ENCODE peak calls at places on chromosome 14, in eight cellular contexts. One of them, this sample, is unnamed.

GRCh38 chr14:59297070-59297766 is 108.8 kb downstream of the DAAM1 start:
- DNase-seq in WERI-Rb-1: no peak
- DNase-seq in neural crest cell: no peak
- DNase-seq in natural killer cell: no peak
- DNase-seq in glutamatergic neuron: no peak
- DNase-seq in MM.1S: peak
- DNase-seq in adrenal gland: no peak
- DNase-seq in fibroblast of mammary gland: no peak
- DNase-seq in this sample: no peak

GRCh38 chr14:55297611-55298323 is 26.5 kb downstream of the FBXO34 start:
- DNase-seq in WERI-Rb-1: no peak
- DNase-seq in neural crest cell: no peak
- DNase-seq in natural killer cell: no peak
- DNase-seq in glutamatergic neuron: no peak
- DNase-seq in MM.1S: peak
- DNase-seq in adrenal gland: no peak
- DNase-seq in fibroblast of mammary gland: no peak
- DNase-seq in this sample: no peak

GRCh38 chr14:64745511-64746041 is 41.4 kb downstream of the PLEKHG3 start:
- DNase-seq in WERI-Rb-1: no peak
- DNase-seq in neural crest cell: no peak
- DNase-seq in natural killer cell: no peak
- DNase-seq in glutamatergic neuron: no peak
- DNase-seq in MM.1S: no peak
- DNase-seq in adrenal gland: no peak
- DNase-seq in fibroblast of mammary gland: no peak
- DNase-seq in this sample: no peak

GRCh38 chr14:104075530-104076151 is 9.9 kb upstream of the ASPG start:
- DNase-seq in WERI-Rb-1: no peak
- DNase-seq in neural crest cell: no peak
- DNase-seq in natural killer cell: no peak
- DNase-seq in glutamatergic neuron: peak
- DNase-seq in MM.1S: no peak
- DNase-seq in adrenal gland: no peak
- DNase-seq in fibroblast of mammary gland: peak
- DNase-seq in this sample: no peak

GRCh38 chr14:87613856-87614255 is 379.1 kb downstream of the GALC start:
- DNase-seq in WERI-Rb-1: no peak
- DNase-seq in neural crest cell: no peak
- DNase-seq in natural killer cell: no peak
- DNase-seq in glutamatergic neuron: no peak
- DNase-seq in MM.1S: no peak
- DNase-seq in adrenal gland: no peak
- DNase-seq in fibroblast of mammary gland: no peak
- DNase-seq in this sample: no peak

GRCh38 chr14:32816588-32816987 is 122.1 kb upstream of the NPAS3 start:
- DNase-seq in WERI-Rb-1: no peak
- DNase-seq in neural crest cell: no peak
- DNase-seq in natural killer cell: no peak
- DNase-seq in glutamatergic neuron: no peak
- DNase-seq in MM.1S: no peak
- DNase-seq in adrenal gland: no peak
- DNase-seq in fibroblast of mammary gland: no peak
- DNase-seq in this sample: no peak

GRCh38 chr14:50064993-50065392 is 51.4 kb downstream of the VCPKMT start:
- DNase-seq in WERI-Rb-1: no peak
- DNase-seq in neural crest cell: no peak
- DNase-seq in natural killer cell: peak
- DNase-seq in glutamatergic neuron: no peak
- DNase-seq in MM.1S: peak
- DNase-seq in adrenal gland: peak
- DNase-seq in fibroblast of mammary gland: peak
- DNase-seq in this sample: no peak

GRCh38 chr14:90551070-90551704 is 154.4 kb downstream of the CALM1 start:
- DNase-seq in WERI-Rb-1: no peak
- DNase-seq in neural crest cell: no peak
- DNase-seq in natural killer cell: no peak
- DNase-seq in glutamatergic neuron: no peak
- DNase-seq in MM.1S: no peak
- DNase-seq in adrenal gland: peak
- DNase-seq in fibroblast of mammary gland: peak
- DNase-seq in this sample: no peak

GRCh38 chr14:58878740-58879139 is 241.0 kb downstream of the DACT1 start:
- DNase-seq in WERI-Rb-1: no peak
- DNase-seq in neural crest cell: no peak
- DNase-seq in natural killer cell: no peak
- DNase-seq in glutamatergic neuron: no peak
- DNase-seq in MM.1S: no peak
- DNase-seq in adrenal gland: no peak
- DNase-seq in fibroblast of mammary gland: peak
- DNase-seq in this sample: no peak

GRCh38 chr14:75242546-75243273 is 35.9 kb upstream of the FOS start:
- DNase-seq in WERI-Rb-1: peak
- DNase-seq in neural crest cell: no peak
- DNase-seq in natural killer cell: no peak
- DNase-seq in glutamatergic neuron: no peak
- DNase-seq in MM.1S: no peak
- DNase-seq in adrenal gland: no peak
- DNase-seq in fibroblast of mammary gland: peak
- DNase-seq in this sample: no peak

GRCh38 chr14:89324501-89325298 is 92.3 kb downstream of the FOXN3 start:
- DNase-seq in WERI-Rb-1: no peak
- DNase-seq in neural crest cell: no peak
- DNase-seq in natural killer cell: no peak
- DNase-seq in glutamatergic neuron: no peak
- DNase-seq in MM.1S: peak
- DNase-seq in adrenal gland: no peak
- DNase-seq in fibroblast of mammary gland: no peak
- DNase-seq in this sample: no peak

GRCh38 chr14:104477804-104478375 is 101.7 kb upstream of the C14orf180 start:
- DNase-seq in WERI-Rb-1: no peak
- DNase-seq in neural crest cell: no peak
- DNase-seq in natural killer cell: no peak
- DNase-seq in glutamatergic neuron: no peak
- DNase-seq in MM.1S: no peak
- DNase-seq in adrenal gland: no peak
- DNase-seq in fibroblast of mammary gland: no peak
- DNase-seq in this sample: peak

GRCh38 chr14:102278631-102278935 is 26.4 kb downstream of the MOK start:
- DNase-seq in WERI-Rb-1: no peak
- DNase-seq in neural crest cell: no peak
- DNase-seq in natural killer cell: no peak
- DNase-seq in glutamatergic neuron: no peak
- DNase-seq in MM.1S: no peak
- DNase-seq in adrenal gland: no peak
- DNase-seq in fibroblast of mammary gland: no peak
- DNase-seq in this sample: no peak

GRCh38 chr14:37599527-37600368 is 4.3 kb downstream of the TTC6 start:
- DNase-seq in WERI-Rb-1: peak
- DNase-seq in neural crest cell: no peak
- DNase-seq in natural killer cell: no peak
- DNase-seq in glutamatergic neuron: peak
- DNase-seq in MM.1S: no peak
- DNase-seq in adrenal gland: no peak
- DNase-seq in fibroblast of mammary gland: no peak
- DNase-seq in this sample: peak
- TF ChIP-seq CTCF in WERI-Rb-1: no peak
- TF ChIP-seq CTCF in neural crest cell: no peak
- TF ChIP-seq CTCF in natural killer cell: no peak
- TF ChIP-seq CTCF in glutamatergic neuron: no peak
- TF ChIP-seq CTCF in MM.1S: no peak
- TF ChIP-seq CTCF in adrenal gland: no peak
- TF ChIP-seq CTCF in fibroblast of mammary gland: no peak
- TF ChIP-seq CTCF in this sample: no peak

DNA sequence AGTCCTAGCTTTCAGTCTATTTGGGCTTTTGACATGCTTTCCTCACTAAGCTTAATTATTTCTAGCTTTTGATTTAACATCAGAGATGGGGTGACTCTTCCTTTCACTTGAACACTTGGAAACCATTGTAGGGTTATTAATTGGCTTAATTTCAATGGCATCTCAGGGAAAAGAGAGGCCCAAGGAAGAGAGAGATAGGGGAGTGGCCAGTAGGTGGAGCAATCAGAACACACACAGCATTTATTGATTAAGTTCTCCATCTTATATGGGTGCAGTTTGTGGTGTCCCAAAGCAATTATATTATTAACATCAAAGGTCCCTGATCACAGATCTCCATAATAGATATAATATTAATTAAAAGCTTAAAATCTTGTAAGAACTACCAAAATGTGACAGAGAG is 1466.1 kb upstream of the SEL1L start:
- DNase-seq in WERI-Rb-1: peak
- DNase-seq in neural crest cell: no peak
- DNase-seq in natural killer cell: no peak
- DNase-seq in glutamatergic neuron: no peak
- DNase-seq in MM.1S: no peak
- DNase-seq in adrenal gland: no peak
- DNase-seq in fibroblast of mammary gland: peak
- DNase-seq in this sample: no peak
- TF ChIP-seq CTCF in WERI-Rb-1: peak
- TF ChIP-seq CTCF in neural crest cell: peak
- TF ChIP-seq CTCF in natural killer cell: no peak
- TF ChIP-seq CTCF in glutamatergic neuron: peak
- TF ChIP-seq CTCF in MM.1S: no peak
- TF ChIP-seq CTCF in adrenal gland: no peak
- TF ChIP-seq CTCF in fibroblast of mammary gland: peak
- TF ChIP-seq CTCF in this sample: no peak

DNA sequence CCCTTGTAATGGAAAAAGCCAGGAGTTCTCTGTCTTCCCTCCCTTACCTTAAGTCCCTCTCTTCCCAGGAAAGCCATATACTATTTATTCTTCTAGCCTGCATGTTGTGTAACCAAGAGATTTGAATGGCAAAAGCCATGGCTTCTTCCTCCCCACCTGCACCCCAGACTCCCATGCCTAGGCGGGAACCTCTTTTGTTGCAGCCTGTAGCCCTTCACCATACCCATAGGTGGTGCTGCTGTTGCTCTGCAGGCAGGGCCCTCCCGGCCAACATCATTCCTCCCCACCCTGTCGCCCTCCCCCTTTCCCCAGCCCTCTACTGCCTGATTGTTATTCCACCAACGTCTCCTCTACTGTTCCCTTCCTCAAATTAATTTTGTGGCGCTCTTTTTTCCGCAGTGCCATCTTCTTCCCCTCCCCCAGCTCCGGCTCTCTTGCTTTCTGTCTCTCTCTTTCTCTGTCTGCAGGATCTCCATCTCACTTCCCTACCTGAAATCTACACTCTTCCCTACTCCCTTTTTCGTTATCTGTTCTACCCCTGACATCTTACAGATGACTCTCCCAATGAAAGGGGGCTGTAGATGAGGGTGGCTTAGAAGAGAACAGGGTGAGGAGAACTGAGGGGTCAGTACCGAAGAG is 13.8 kb downstream of the NGDN start:
- DNase-seq in WERI-Rb-1: peak
- DNase-seq in neural crest cell: peak
- DNase-seq in natural killer cell: no peak
- DNase-seq in glutamatergic neuron: peak
- DNase-seq in MM.1S: no peak
- DNase-seq in adrenal gland: no peak
- DNase-seq in fibroblast of mammary gland: peak
- DNase-seq in this sample: peak
- TF ChIP-seq CTCF in WERI-Rb-1: peak
- TF ChIP-seq CTCF in neural crest cell: peak
- TF ChIP-seq CTCF in natural killer cell: no peak
- TF ChIP-seq CTCF in glutamatergic neuron: peak
- TF ChIP-seq CTCF in MM.1S: peak
- TF ChIP-seq CTCF in adrenal gland: no peak
- TF ChIP-seq CTCF in fibroblast of mammary gland: peak
- TF ChIP-seq CTCF in this sample: peak

GRCh38 chr14:68762944-68763831 is 29.7 kb downstream of the ZFP36L1 start:
- DNase-seq in WERI-Rb-1: peak
- DNase-seq in neural crest cell: no peak
- DNase-seq in natural killer cell: no peak
- DNase-seq in glutamatergic neuron: peak
- DNase-seq in MM.1S: no peak
- DNase-seq in adrenal gland: peak
- DNase-seq in fibroblast of mammary gland: peak
- DNase-seq in this sample: peak

GRCh38 chr14:68770051-68770450 is 22.8 kb downstream of the ZFP36L1 start:
- DNase-seq in WERI-Rb-1: no peak
- DNase-seq in neural crest cell: no peak
- DNase-seq in natural killer cell: no peak
- DNase-seq in glutamatergic neuron: peak
- DNase-seq in MM.1S: no peak
- DNase-seq in adrenal gland: no peak
- DNase-seq in fibroblast of mammary gland: no peak
- DNase-seq in this sample: no peak

GRCh38 chr14:68767248-68767645 is 25.6 kb downstream of the ZFP36L1 start:
- DNase-seq in WERI-Rb-1: peak
- DNase-seq in neural crest cell: no peak
- DNase-seq in natural killer cell: no peak
- DNase-seq in glutamatergic neuron: peak
- DNase-seq in MM.1S: no peak
- DNase-seq in adrenal gland: no peak
- DNase-seq in fibroblast of mammary gland: no peak
- DNase-seq in this sample: no peak

GRCh38 chr14:68768316-68768715 is 24.6 kb downstream of the ZFP36L1 start:
- DNase-seq in WERI-Rb-1: no peak
- DNase-seq in neural crest cell: no peak
- DNase-seq in natural killer cell: no peak
- DNase-seq in glutamatergic neuron: peak
- DNase-seq in MM.1S: no peak
- DNase-seq in adrenal gland: no peak
- DNase-seq in fibroblast of mammary gland: no peak
- DNase-seq in this sample: no peak

DNA sequence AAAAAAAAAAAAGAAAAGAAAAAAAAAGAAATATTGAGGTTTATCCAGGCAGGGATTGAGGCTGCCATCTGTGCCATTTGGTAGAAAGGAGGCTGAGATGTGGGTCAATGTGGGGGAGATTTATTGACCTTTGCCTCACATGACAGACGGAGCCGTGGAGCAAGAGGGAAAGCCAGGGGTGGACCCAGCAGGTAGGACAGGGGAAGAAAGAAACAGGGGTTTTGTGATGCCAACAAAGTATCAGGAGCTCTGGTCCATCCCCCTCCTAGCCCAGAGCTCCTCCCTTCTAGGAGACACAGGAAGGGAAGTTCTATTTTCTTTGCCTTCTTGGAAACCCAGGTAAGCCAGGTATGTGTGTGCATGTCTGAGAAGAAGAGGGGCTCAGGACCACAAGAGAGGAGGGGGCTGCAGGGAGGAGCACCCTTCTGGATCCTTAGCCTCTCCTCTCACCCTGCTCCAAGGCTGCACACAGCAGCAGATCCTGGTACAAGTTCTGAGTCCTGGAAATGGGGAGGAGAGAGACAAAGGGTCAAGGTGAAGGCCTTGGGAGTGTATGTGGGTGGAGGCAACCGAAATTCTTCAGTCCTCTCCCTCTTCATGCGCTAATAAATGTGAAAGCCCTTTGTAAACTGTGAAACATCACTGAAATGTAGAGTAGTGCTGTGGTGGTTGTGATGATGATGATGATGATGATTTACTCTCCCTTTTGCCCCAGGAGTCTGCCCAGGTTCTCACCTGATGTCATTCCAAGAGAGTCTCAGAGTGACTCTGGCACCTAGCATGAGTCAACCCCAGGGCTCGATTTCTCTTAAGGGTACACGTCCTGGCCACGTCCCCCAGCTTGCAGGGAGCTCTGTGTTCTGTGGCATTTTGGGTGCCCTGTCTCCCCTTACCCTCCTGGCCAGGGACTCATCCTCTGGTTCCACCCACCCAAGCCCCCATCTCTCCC is 26.3 kb downstream of the ZFP36L1 start:
- DNase-seq in WERI-Rb-1: peak
- DNase-seq in neural crest cell: no peak
- DNase-seq in natural killer cell: no peak
- DNase-seq in glutamatergic neuron: peak
- DNase-seq in MM.1S: no peak
- DNase-seq in adrenal gland: no peak
- DNase-seq in fibroblast of mammary gland: no peak
- DNase-seq in this sample: no peak
- TF ChIP-seq CTCF in WERI-Rb-1: no peak
- TF ChIP-seq CTCF in neural crest cell: no peak
- TF ChIP-seq CTCF in natural killer cell: no peak
- TF ChIP-seq CTCF in glutamatergic neuron: no peak
- TF ChIP-seq CTCF in MM.1S: no peak
- TF ChIP-seq CTCF in adrenal gland: no peak
- TF ChIP-seq CTCF in fibroblast of mammary gland: no peak
- TF ChIP-seq CTCF in this sample: no peak